ENCODE peak calls at places on chromosome 11, in ten cellular contexts. One of them, this sample, is unnamed.

GRCh38 chr11:133720951-133721350 is 124.4 kb downstream of the SPATA19 start:
- DNase-seq in adipocyte: no peak
- DNase-seq in trophoblast cell: no peak
- DNase-seq in GF-D8: no peak
- DNase-seq in pulmonary artery endothelial cell: no peak
- DNase-seq in AG10803: no peak
- DNase-seq in stimulated activated CD4-positive, alpha-beta T cell treated with anti-CD3 and anti-CD28 coated beads, Interleukin-1b, Interleukin-23, amount 100 ng/mL, for 4 hours: no peak
- DNase-seq in non-pigmented ciliary epithelial cell: no peak
- DNase-seq in NCI-H2081: no peak
- DNase-seq in NCI-H2107: no peak
- DNase-seq in this sample: no peak

GRCh38 chr11:130415719-130416536 is 12.5 kb downstream of the ADAMTS8 start:
- DNase-seq in NCI-H2107: no peak
- DNase-seq in adipocyte: no peak
- DNase-seq in stimulated activated CD4-positive, alpha-beta T cell treated with anti-CD3 and anti-CD28 coated beads, Interleukin-1b, Interleukin-23, amount 100 ng/mL, for 4 hours: no peak
- DNase-seq in non-pigmented ciliary epithelial cell: no peak
- DNase-seq in pulmonary artery endothelial cell: no peak
- DNase-seq in NCI-H2081: no peak
- DNase-seq in AG10803: no peak
- DNase-seq in GF-D8: no peak
- DNase-seq in trophoblast cell: no peak
- DNase-seq in this sample: no peak

GRCh38 chr11:115963170-115963569 is 459.0 kb upstream of the CADM1 start:
- DNase-seq in GF-D8: no peak
- DNase-seq in adipocyte: no peak
- DNase-seq in trophoblast cell: no peak
- DNase-seq in NCI-H2107: no peak
- DNase-seq in non-pigmented ciliary epithelial cell: no peak
- DNase-seq in stimulated activated CD4-positive, alpha-beta T cell treated with anti-CD3 and anti-CD28 coated beads, Interleukin-1b, Interleukin-23, amount 100 ng/mL, for 4 hours: no peak
- DNase-seq in AG10803: no peak
- DNase-seq in pulmonary artery endothelial cell: no peak
- DNase-seq in NCI-H2081: peak
- DNase-seq in this sample: no peak

GRCh38 chr11:120900642-120901041 is 123.3 kb upstream of the TBCEL start:
- DNase-seq in trophoblast cell: no peak
- DNase-seq in non-pigmented ciliary epithelial cell: no peak
- DNase-seq in adipocyte: no peak
- DNase-seq in NCI-H2081: no peak
- DNase-seq in pulmonary artery endothelial cell: no peak
- DNase-seq in stimulated activated CD4-positive, alpha-beta T cell treated with anti-CD3 and anti-CD28 coated beads, Interleukin-1b, Interleukin-23, amount 100 ng/mL, for 4 hours: no peak
- DNase-seq in AG10803: no peak
- DNase-seq in NCI-H2107: no peak
- DNase-seq in GF-D8: no peak
- DNase-seq in this sample: no peak

GRCh38 chr11:24005202-24005876 is 491.5 kb upstream of the LUZP2 start:
- DNase-seq in GF-D8: no peak
- DNase-seq in NCI-H2107: no peak
- DNase-seq in pulmonary artery endothelial cell: no peak
- DNase-seq in AG10803: no peak
- DNase-seq in adipocyte: no peak
- DNase-seq in stimulated activated CD4-positive, alpha-beta T cell treated with anti-CD3 and anti-CD28 coated beads, Interleukin-1b, Interleukin-23, amount 100 ng/mL, for 4 hours: no peak
- DNase-seq in NCI-H2081: no peak
- DNase-seq in trophoblast cell: no peak
- DNase-seq in non-pigmented ciliary epithelial cell: no peak
- DNase-seq in this sample: no peak

GRCh38 chr11:2129323-2129698 is 9.9 kb downstream of the IGF2 start:
- DNase-seq in pulmonary artery endothelial cell: no peak
- DNase-seq in non-pigmented ciliary epithelial cell: no peak
- DNase-seq in adipocyte: no peak
- DNase-seq in GF-D8: no peak
- DNase-seq in trophoblast cell: no peak
- DNase-seq in AG10803: no peak
- DNase-seq in stimulated activated CD4-positive, alpha-beta T cell treated with anti-CD3 and anti-CD28 coated beads, Interleukin-1b, Interleukin-23, amount 100 ng/mL, for 4 hours: no peak
- DNase-seq in NCI-H2081: no peak
- DNase-seq in NCI-H2107: no peak
- DNase-seq in this sample: no peak

GRCh38 chr11:38598413-38598812 is 2000.4 kb upstream of the RAG2 start:
- DNase-seq in AG10803: no peak
- DNase-seq in GF-D8: no peak
- DNase-seq in NCI-H2107: no peak
- DNase-seq in stimulated activated CD4-positive, alpha-beta T cell treated with anti-CD3 and anti-CD28 coated beads, Interleukin-1b, Interleukin-23, amount 100 ng/mL, for 4 hours: no peak
- DNase-seq in non-pigmented ciliary epithelial cell: no peak
- DNase-seq in pulmonary artery endothelial cell: no peak
- DNase-seq in trophoblast cell: no peak
- DNase-seq in NCI-H2081: no peak
- DNase-seq in adipocyte: peak
- DNase-seq in this sample: no peak

GRCh38 chr11:68296344-68297051 is 15.9 kb upstream of the LRP5 start:
- DNase-seq in trophoblast cell: no peak
- DNase-seq in NCI-H2107: no peak
- DNase-seq in AG10803: no peak
- DNase-seq in adipocyte: no peak
- DNase-seq in GF-D8: no peak
- DNase-seq in pulmonary artery endothelial cell: no peak
- DNase-seq in NCI-H2081: no peak
- DNase-seq in stimulated activated CD4-positive, alpha-beta T cell treated with anti-CD3 and anti-CD28 coated beads, Interleukin-1b, Interleukin-23, amount 100 ng/mL, for 4 hours: no peak
- DNase-seq in non-pigmented ciliary epithelial cell: no peak
- DNase-seq in this sample: peak

GRCh38 chr11:9815486-9816136 is 151.7 kb downstream of the SWAP70 start:
- DNase-seq in pulmonary artery endothelial cell: no peak
- DNase-seq in NCI-H2081: no peak
- DNase-seq in stimulated activated CD4-positive, alpha-beta T cell treated with anti-CD3 and anti-CD28 coated beads, Interleukin-1b, Interleukin-23, amount 100 ng/mL, for 4 hours: no peak
- DNase-seq in adipocyte: peak
- DNase-seq in AG10803: peak
- DNase-seq in trophoblast cell: peak
- DNase-seq in NCI-H2107: no peak
- DNase-seq in GF-D8: no peak
- DNase-seq in non-pigmented ciliary epithelial cell: no peak
- DNase-seq in this sample: no peak

GRCh38 chr11:12182650-12183511 is 72.5 kb downstream of the MICAL2 start:
- DNase-seq in stimulated activated CD4-positive, alpha-beta T cell treated with anti-CD3 and anti-CD28 coated beads, Interleukin-1b, Interleukin-23, amount 100 ng/mL, for 4 hours: no peak
- DNase-seq in NCI-H2107: no peak
- DNase-seq in GF-D8: no peak
- DNase-seq in AG10803: peak
- DNase-seq in adipocyte: peak
- DNase-seq in trophoblast cell: peak
- DNase-seq in NCI-H2081: no peak
- DNase-seq in pulmonary artery endothelial cell: peak
- DNase-seq in non-pigmented ciliary epithelial cell: peak
- DNase-seq in this sample: no peak

GRCh38 chr11:61895046-61895717 is 3.8 kb upstream of the FADS3 start:
- DNase-seq in NCI-H2107: no peak
- DNase-seq in pulmonary artery endothelial cell: no peak
- DNase-seq in AG10803: no peak
- DNase-seq in adipocyte: no peak
- DNase-seq in trophoblast cell: peak
- DNase-seq in stimulated activated CD4-positive, alpha-beta T cell treated with anti-CD3 and anti-CD28 coated beads, Interleukin-1b, Interleukin-23, amount 100 ng/mL, for 4 hours: no peak
- DNase-seq in non-pigmented ciliary epithelial cell: no peak
- DNase-seq in NCI-H2081: no peak
- DNase-seq in GF-D8: no peak
- DNase-seq in this sample: no peak

GRCh38 chr11:12160680-12161079 is 50.3 kb downstream of the MICAL2 start:
- DNase-seq in trophoblast cell: no peak
- DNase-seq in adipocyte: no peak
- DNase-seq in non-pigmented ciliary epithelial cell: no peak
- DNase-seq in stimulated activated CD4-positive, alpha-beta T cell treated with anti-CD3 and anti-CD28 coated beads, Interleukin-1b, Interleukin-23, amount 100 ng/mL, for 4 hours: no peak
- DNase-seq in NCI-H2081: no peak
- DNase-seq in NCI-H2107: peak
- DNase-seq in pulmonary artery endothelial cell: no peak
- DNase-seq in AG10803: no peak
- DNase-seq in GF-D8: no peak
- DNase-seq in this sample: no peak

GRCh38 chr11:123616505-123617198 is 37.8 kb downstream of the SCN3B start:
- DNase-seq in trophoblast cell: no peak
- DNase-seq in stimulated activated CD4-positive, alpha-beta T cell treated with anti-CD3 and anti-CD28 coated beads, Interleukin-1b, Interleukin-23, amount 100 ng/mL, for 4 hours: no peak
- DNase-seq in NCI-H2107: no peak
- DNase-seq in NCI-H2081: no peak
- DNase-seq in pulmonary artery endothelial cell: no peak
- DNase-seq in adipocyte: peak
- DNase-seq in non-pigmented ciliary epithelial cell: peak
- DNase-seq in GF-D8: no peak
- DNase-seq in AG10803: peak
- DNase-seq in this sample: no peak

GRCh38 chr11:125053167-125053566 is 9.9 kb upstream of the SLC37A2 start:
- DNase-seq in adipocyte: no peak
- DNase-seq in non-pigmented ciliary epithelial cell: no peak
- DNase-seq in NCI-H2081: no peak
- DNase-seq in NCI-H2107: no peak
- DNase-seq in AG10803: no peak
- DNase-seq in pulmonary artery endothelial cell: no peak
- DNase-seq in GF-D8: no peak
- DNase-seq in stimulated activated CD4-positive, alpha-beta T cell treated with anti-CD3 and anti-CD28 coated beads, Interleukin-1b, Interleukin-23, amount 100 ng/mL, for 4 hours: no peak
- DNase-seq in trophoblast cell: no peak
- DNase-seq in this sample: no peak

GRCh38 chr11:107018274-107018901 is at the start of gene GUCY1A2:
- DNase-seq in NCI-H2081: peak
- DNase-seq in trophoblast cell: peak
- DNase-seq in GF-D8: no peak
- DNase-seq in adipocyte: peak
- DNase-seq in NCI-H2107: no peak
- DNase-seq in stimulated activated CD4-positive, alpha-beta T cell treated with anti-CD3 and anti-CD28 coated beads, Interleukin-1b, Interleukin-23, amount 100 ng/mL, for 4 hours: no peak
- DNase-seq in pulmonary artery endothelial cell: no peak
- DNase-seq in non-pigmented ciliary epithelial cell: no peak
- DNase-seq in AG10803: no peak
- DNase-seq in this sample: peak

GRCh38 chr11:106271686-106272085 is 194.2 kb downstream of the AASDHPPT start:
- DNase-seq in NCI-H2107: no peak
- DNase-seq in GF-D8: no peak
- DNase-seq in adipocyte: no peak
- DNase-seq in non-pigmented ciliary epithelial cell: no peak
- DNase-seq in trophoblast cell: peak
- DNase-seq in AG10803: peak
- DNase-seq in pulmonary artery endothelial cell: no peak
- DNase-seq in NCI-H2081: no peak
- DNase-seq in stimulated activated CD4-positive, alpha-beta T cell treated with anti-CD3 and anti-CD28 coated beads, Interleukin-1b, Interleukin-23, amount 100 ng/mL, for 4 hours: no peak
- DNase-seq in this sample: no peak

GRCh38 chr11:61356701-61357100 is 5.0 kb downstream of the CYB561A3 start:
- DNase-seq in NCI-H2081: no peak
- DNase-seq in pulmonary artery endothelial cell: no peak
- DNase-seq in trophoblast cell: no peak
- DNase-seq in NCI-H2107: no peak
- DNase-seq in stimulated activated CD4-positive, alpha-beta T cell treated with anti-CD3 and anti-CD28 coated beads, Interleukin-1b, Interleukin-23, amount 100 ng/mL, for 4 hours: no peak
- DNase-seq in adipocyte: no peak
- DNase-seq in GF-D8: no peak
- DNase-seq in non-pigmented ciliary epithelial cell: no peak
- DNase-seq in AG10803: no peak
- DNase-seq in this sample: no peak

GRCh38 chr11:48050304-48050703 is 69.9 kb downstream of the PTPRJ start:
- DNase-seq in non-pigmented ciliary epithelial cell: no peak
- DNase-seq in trophoblast cell: no peak
- DNase-seq in NCI-H2081: no peak
- DNase-seq in adipocyte: no peak
- DNase-seq in stimulated activated CD4-positive, alpha-beta T cell treated with anti-CD3 and anti-CD28 coated beads, Interleukin-1b, Interleukin-23, amount 100 ng/mL, for 4 hours: no peak
- DNase-seq in AG10803: no peak
- DNase-seq in GF-D8: peak
- DNase-seq in pulmonary artery endothelial cell: no peak
- DNase-seq in NCI-H2107: no peak
- DNase-seq in this sample: peak

GRCh38 chr11:102761646-102762238 is 18.7 kb downstream of the MMP10 start:
- DNase-seq in trophoblast cell: peak
- DNase-seq in AG10803: peak
- DNase-seq in NCI-H2107: no peak
- DNase-seq in non-pigmented ciliary epithelial cell: no peak
- DNase-seq in stimulated activated CD4-positive, alpha-beta T cell treated with anti-CD3 and anti-CD28 coated beads, Interleukin-1b, Interleukin-23, amount 100 ng/mL, for 4 hours: no peak
- DNase-seq in NCI-H2081: no peak
- DNase-seq in adipocyte: peak
- DNase-seq in pulmonary artery endothelial cell: no peak
- DNase-seq in GF-D8: no peak
- DNase-seq in this sample: no peak

GRCh38 chr11:60169264-60169915 is 13.5 kb downstream of the MS4A6A start:
- DNase-seq in adipocyte: no peak
- DNase-seq in NCI-H2081: peak
- DNase-seq in stimulated activated CD4-positive, alpha-beta T cell treated with anti-CD3 and anti-CD28 coated beads, Interleukin-1b, Interleukin-23, amount 100 ng/mL, for 4 hours: no peak
- DNase-seq in pulmonary artery endothelial cell: peak
- DNase-seq in GF-D8: peak
- DNase-seq in NCI-H2107: no peak
- DNase-seq in AG10803: no peak
- DNase-seq in non-pigmented ciliary epithelial cell: no peak
- DNase-seq in trophoblast cell: peak
- DNase-seq in this sample: no peak

GRCh38 chr11:79076526-79077115 is 364.2 kb downstream of the TENM4 start:
- DNase-seq in adipocyte: peak
- DNase-seq in NCI-H2107: no peak
- DNase-seq in pulmonary artery endothelial cell: no peak
- DNase-seq in non-pigmented ciliary epithelial cell: no peak
- DNase-seq in stimulated activated CD4-positive, alpha-beta T cell treated with anti-CD3 and anti-CD28 coated beads, Interleukin-1b, Interleukin-23, amount 100 ng/mL, for 4 hours: no peak
- DNase-seq in AG10803: peak
- DNase-seq in NCI-H2081: no peak
- DNase-seq in trophoblast cell: peak
- DNase-seq in GF-D8: no peak
- DNase-seq in this sample: no peak